ENCODE peak calls at places on chromosomes 16 and 17, in eight cellular contexts. F, P, X, R, K, G, Z and B are unnamed samples.

GRCh38 chr17:8146381-8147140 is 5.6 kb downstream of the PER1 start:
- DNase-seq in F (no peak), P (no peak), X (no peak), R (no peak), K (no peak), G (no peak), Z (peak; percentile 55), B (peak; percentile 42)

GRCh38 chr17:65177901-65178300 is 40.7 kb downstream of the RGS9 start:
- DNase-seq in F (no peak), P (peak; percentile 79), X (no peak), R (no peak), K (no peak), G (no peak), Z (no peak), B (no peak)

GRCh38 chr17:9346296-9346926 is 229.2 kb downstream of the STX8 start:
- DNase-seq in F (no peak), P (peak; percentile 45), X (no peak), R (no peak), K (no peak), G (no peak), Z (no peak), B (no peak)

GRCh38 chr16:9270424-9270823 is 179.0 kb downstream of the HAPSTR1 start:
- DNase-seq in F (no peak), P (no peak), X (no peak), R (no peak), K (no peak), G (no peak), Z (no peak), B (no peak)

GRCh38 chr16:19291459-19291858 is 5.9 kb downstream of the CLEC19A start:
- DNase-seq in F (no peak), P (peak; percentile 9), X (no peak), R (no peak), K (no peak), G (no peak), Z (no peak), B (no peak)

GRCh38 chr17:31321481-31321880 is at the start of gene EVI2A:
- DNase-seq in F (no peak), P (peak; percentile 80), X (no peak), R (no peak), K (no peak), G (peak; percentile 38), Z (no peak), B (no peak)

GRCh38 chr17:44376779-44377178 is 12.7 kb downstream of the ITGA2B start:
- DNase-seq in F (no peak), P (no peak), X (no peak), R (no peak), K (no peak), G (no peak), Z (peak; percentile 36), B (no peak)

GRCh38 chr16:58814348-58814801 is 80.3 kb upstream of the GOT2 start:
- DNase-seq in F (peak; percentile 53), P (peak; percentile 68), X (peak; percentile 23), R (peak; percentile 28), K (peak; percentile 58), G (peak; percentile 34), Z (peak; percentile 65), B (peak; percentile 35)

GRCh38 chr17:32259596-32259995 is 6.0 kb upstream of the RHBDL3 start:
- DNase-seq in F (no peak), P (peak; percentile 64), X (no peak), R (no peak), K (no peak), G (no peak), Z (no peak), B (no peak)

GRCh38 chr16:9874233-9874632 is 308.0 kb downstream of the GRIN2A start:
- DNase-seq in F (no peak), P (no peak), X (no peak), R (no peak), K (no peak), G (no peak), Z (no peak), B (no peak)

GRCh38 chr16:67169642-67170167 is 633 bp upstream of the NOL3 start:
- DNase-seq in F (no peak), P (peak; percentile 53), X (no peak), R (no peak), K (peak; percentile 82), G (no peak), Z (no peak), B (no peak)

GRCh38 chr16:48609453-48610023 is 442 bp downstream of the N4BP1 start:
- DNase-seq in F (peak; percentile 70), P (peak; percentile 83), X (peak; percentile 74), R (peak; percentile 53), K (peak; percentile 93), G (peak; percentile 74), Z (peak; percentile 70), B (peak; percentile 94)

GRCh38 chr17:52106638-52107261 is 51.8 kb downstream of the CA10 start:
- DNase-seq in F (peak; percentile 50), P (peak; percentile 58), X (no peak), R (no peak), K (peak; percentile 61), G (no peak), Z (no peak), B (no peak)

GRCh38 chr16:48272837-48273421 is 25.6 kb upstream of the ABCC11 start:
- DNase-seq in F (no peak), P (no peak), X (no peak), R (no peak), K (no peak), G (peak; percentile 35), Z (no peak), B (no peak)

GRCh38 chr17:60372790-60373483 is 19.0 kb downstream of the USP32 start:
- DNase-seq in F (no peak), P (peak; percentile 87), X (no peak), R (no peak), K (no peak), G (no peak), Z (no peak), B (no peak)

GRCh38 chr16:69672998-69673713 is 53.2 kb downstream of the NQO1 start:
- DNase-seq in F (no peak), P (no peak), X (no peak), R (no peak), K (no peak), G (no peak), Z (no peak), B (no peak)

GRCh38 chr16:68367034-68367433 is 56.2 kb downstream of the PRMT7 start:
- DNase-seq in F (peak; percentile 48), P (peak; percentile 61), X (no peak), R (no peak), K (peak; percentile 54), G (no peak), Z (no peak), B (no peak)

GRCh38 chr16:10297341-10298006 is 88.4 kb upstream of the ATF7IP2 start:
- DNase-seq in F (no peak), P (no peak), X (no peak), R (no peak), K (no peak), G (no peak), Z (no peak), B (no peak)

GRCh38 chr17:79159471-79159870 is 84.8 kb downstream of the ENGASE start:
- DNase-seq in F (no peak), P (no peak), X (no peak), R (no peak), K (no peak), G (no peak), Z (no peak), B (peak; percentile 56)
- H3K27me3 ChIP-seq in F (no peaks in the 10 kb centered on the region), P (peaks cover 6% of the 10 kb centered on the region), X (peaks cover 85% of the 10 kb centered on the region), R (no peaks in the 10 kb centered on the region), K (no peaks in the 10 kb centered on the region), G (peaks cover 5% of the 10 kb centered on the region), Z (peaks cover 21% of the 10 kb centered on the region), B (no peaks in the 10 kb centered on the region)

DNA sequence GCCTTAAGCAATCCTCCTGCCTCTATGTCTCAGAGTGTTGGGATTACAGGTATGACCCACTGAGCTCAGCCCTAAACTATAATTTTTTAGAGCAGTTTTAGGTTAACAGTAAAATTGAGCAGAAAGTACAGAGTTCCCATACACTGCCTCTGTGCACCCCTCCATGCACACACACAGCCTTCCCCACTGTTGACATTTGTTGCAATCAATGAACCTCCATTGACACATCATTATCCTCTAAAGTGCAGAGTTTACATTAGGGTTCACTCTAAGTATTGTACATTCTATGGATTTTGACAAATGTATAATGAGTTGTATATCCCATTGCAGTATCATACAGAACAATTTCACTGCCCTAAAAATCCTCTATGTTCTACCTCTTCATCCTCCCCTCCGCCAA is 35.0 kb downstream of the NGFR start:
- DNase-seq in F (no peak), P (no peak), X (no peak), R (no peak), K (no peak), G (no peak), Z (no peak), B (no peak)
- H3K27me3 ChIP-seq in F (no peaks in the 10 kb centered on the region), P (peaks cover 43% of the 10 kb centered on the region), X (peaks cover 81% of the 10 kb centered on the region), R (no peaks in the 10 kb centered on the region), K (peaks cover 2% of the 10 kb centered on the region), G (peaks cover 40% of the 10 kb centered on the region), Z (peaks cover 33% of the 10 kb centered on the region), B (no peaks in the 10 kb centered on the region)

DNA sequence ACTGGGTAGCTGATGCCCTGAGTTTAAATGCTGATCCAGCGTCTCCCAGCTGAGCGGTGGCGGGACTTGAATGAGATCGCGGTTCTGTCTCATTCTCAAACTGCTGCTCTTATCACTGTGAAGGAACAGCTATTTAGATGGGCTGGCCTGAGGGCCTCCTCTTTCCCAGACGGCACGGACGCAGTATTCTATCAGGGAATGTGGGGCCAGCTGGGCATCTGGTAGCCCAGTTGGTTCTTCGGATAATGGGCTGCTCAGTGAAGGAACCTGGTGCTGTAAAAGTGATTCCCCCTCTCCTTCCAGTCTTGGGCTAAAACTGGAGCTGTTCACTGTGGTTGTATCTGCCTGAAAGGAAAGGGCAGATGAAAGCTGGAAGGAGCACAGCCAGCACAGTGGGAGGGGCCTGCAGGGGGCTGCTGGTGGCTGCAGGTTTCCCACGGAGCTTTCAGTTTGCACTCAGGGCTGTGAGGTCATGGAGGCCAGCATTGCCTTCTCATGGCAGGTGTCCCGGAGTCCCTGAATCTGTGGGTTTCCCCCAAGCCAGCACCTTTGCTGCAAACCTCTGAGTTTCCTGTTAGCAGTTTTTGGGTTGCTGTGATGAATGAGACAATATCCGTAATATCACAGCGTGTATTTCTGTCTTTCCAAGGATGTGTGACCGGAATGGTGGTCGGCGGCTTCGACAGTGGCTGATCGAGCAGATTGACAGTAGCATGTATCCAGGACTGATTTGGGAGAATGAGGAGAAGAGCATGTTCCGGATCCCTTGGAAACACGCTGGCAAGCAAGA is 3.6 kb downstream of the IRF8 start:
- DNase-seq in F (peak; percentile 39), P (no peak), X (no peak), R (no peak), K (no peak), G (no peak), Z (no peak), B (no peak)
- H3K27me3 ChIP-seq in F (no peaks in the 10 kb centered on the region), P (peaks cover 77% of the 10 kb centered on the region), X (peaks cover 77% of the 10 kb centered on the region), R (peaks cover 7% of the 10 kb centered on the region), K (no peaks in the 10 kb centered on the region), G (peaks cover 16% of the 10 kb centered on the region), Z (peaks cover 25% of the 10 kb centered on the region), B (no peaks in the 10 kb centered on the region)

DNA sequence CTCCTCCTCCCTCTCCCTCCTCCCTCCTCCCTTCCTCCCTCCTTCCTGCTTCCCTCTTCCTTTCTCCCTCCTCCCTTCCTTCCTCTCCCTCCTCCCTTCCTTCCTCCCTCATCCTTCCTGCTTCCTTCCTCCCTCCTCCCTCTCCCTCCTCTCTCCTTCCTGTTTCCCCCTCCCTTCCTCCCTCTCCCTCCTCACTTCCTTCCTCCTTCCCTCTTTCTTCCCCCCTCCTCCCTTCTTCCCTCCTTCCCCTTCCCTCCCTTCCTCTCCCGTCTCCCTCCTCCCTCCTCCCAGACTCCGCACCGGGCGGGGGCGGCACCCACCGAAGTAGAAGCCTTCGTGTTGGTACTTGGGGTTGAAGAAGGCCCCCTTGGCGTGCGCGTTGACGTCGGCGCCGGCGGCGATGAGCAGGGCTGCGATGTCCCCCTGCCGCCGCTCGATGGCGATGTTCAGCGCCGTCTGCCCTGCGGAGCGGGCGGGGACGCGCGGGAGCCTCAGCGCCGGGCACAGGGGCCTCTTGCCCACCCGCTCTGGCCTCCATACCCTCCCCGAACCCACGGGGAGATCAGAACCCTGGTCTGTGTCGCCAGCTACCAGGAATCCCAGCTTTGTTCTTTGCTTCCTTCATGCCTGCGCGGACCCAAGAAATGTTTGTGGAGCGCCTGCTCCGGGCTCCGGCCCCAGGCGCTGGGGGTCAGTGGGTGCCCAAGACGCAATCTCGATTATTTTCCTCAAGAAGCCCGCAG is 22.2 kb downstream of the TRPV3 start:
- DNase-seq in F (peak; percentile 50), P (peak; percentile 90), X (peak; percentile 71), R (no peak), K (peak; percentile 90), G (peak; percentile 69), Z (peak; percentile 81), B (no peak)
- H3K27me3 ChIP-seq in F (no peaks in the 10 kb centered on the region), P (no peaks in the 10 kb centered on the region), X (no peaks in the 10 kb centered on the region), R (no peaks in the 10 kb centered on the region), K (no peaks in the 10 kb centered on the region), G (no peaks in the 10 kb centered on the region), Z (no peaks in the 10 kb centered on the region), B (no peaks in the 10 kb centered on the region)